ENCODE peak calls at places on chromosome 22, in ten cellular contexts. R, Z, D, A, F, U, P, B, Y and V are unnamed samples.

GRCh38 chr22:18032455-18033101 is 8.2 kb upstream of the MICAL3 start:
- DNase-seq in R (peak; percentile 36), Z (peak; percentile 19), D (no peak), A (peak; percentile 39), F (no peak), U (no peak), P (no peak), B (no peak), Y (peak; percentile 64), V (no peak)

GRCh38 chr22:49093192-49093880 is 734.3 kb downstream of the BRD1 start:
- DNase-seq in R (no peak), Z (no peak), D (no peak), A (no peak), F (no peak), U (no peak), P (no peak), B (no peak), Y (no peak), V (no peak)

GRCh38 chr22:22425366-22425765 is 83.2 kb downstream of the ZNF280B start:
- DNase-seq in R (no peak), Z (no peak), D (no peak), A (no peak), F (no peak), U (no peak), P (no peak), B (no peak), Y (no peak), V (no peak)

GRCh38 chr22:17213976-17214375 is 5.3 kb downstream of the ADA2 start:
- DNase-seq in R (peak; percentile 75), Z (peak; percentile 34), D (no peak), A (peak; percentile 55), F (no peak), U (peak; percentile 69), P (peak; percentile 83), B (peak; percentile 21), Y (no peak), V (no peak)

GRCh38 chr22:32144875-32145274 is 14.2 kb downstream of the C22orf42 start:
- DNase-seq in R (no peak), Z (no peak), D (no peak), A (no peak), F (peak; percentile 77), U (no peak), P (no peak), B (no peak), Y (no peak), V (no peak)

GRCh38 chr22:37326726-37327125 is 44.4 kb downstream of the CYTH4 start:
- DNase-seq in R (no peak), Z (no peak), D (no peak), A (no peak), F (no peak), U (peak; percentile 58), P (no peak), B (no peak), Y (peak; percentile 83), V (no peak)

GRCh38 chr22:43515411-43515810 is 103.6 kb downstream of the MPPED1 start:
- DNase-seq in R (no peak), Z (no peak), D (no peak), A (no peak), F (no peak), U (no peak), P (no peak), B (no peak), Y (no peak), V (no peak)

GRCh38 chr22:22881116-22882032 is 6.2 kb upstream of the IGLL5 start:
- DNase-seq in R (no peak), Z (no peak), D (no peak), A (no peak), F (no peak), U (no peak), P (no peak), B (no peak), Y (no peak), V (no peak)

GRCh38 chr22:36244522-36245391 is 5.4 kb upstream of the APOL2 start:
- DNase-seq in R (peak; percentile 91), Z (no peak), D (peak; percentile 81), A (peak; percentile 75), F (no peak), U (no peak), P (peak; percentile 87), B (no peak), Y (no peak), V (no peak)

GRCh38 chr22:36249160-36249559 is 3.8 kb upstream of the APOL1 start:
- DNase-seq in R (no peak), Z (no peak), D (no peak), A (no peak), F (no peak), U (no peak), P (no peak), B (no peak), Y (no peak), V (no peak)

GRCh38 chr22:36243996-36244395 is 4.7 kb upstream of the APOL2 start:
- DNase-seq in R (no peak), Z (no peak), D (no peak), A (no peak), F (no peak), U (no peak), P (peak; percentile 69), B (no peak), Y (no peak), V (no peak)

GRCh38 chr22:36246718-36247117 is 6.2 kb upstream of the APOL1 start:
- DNase-seq in R (no peak), Z (no peak), D (no peak), A (no peak), F (no peak), U (no peak), P (no peak), B (no peak), Y (no peak), V (no peak)

DNA sequence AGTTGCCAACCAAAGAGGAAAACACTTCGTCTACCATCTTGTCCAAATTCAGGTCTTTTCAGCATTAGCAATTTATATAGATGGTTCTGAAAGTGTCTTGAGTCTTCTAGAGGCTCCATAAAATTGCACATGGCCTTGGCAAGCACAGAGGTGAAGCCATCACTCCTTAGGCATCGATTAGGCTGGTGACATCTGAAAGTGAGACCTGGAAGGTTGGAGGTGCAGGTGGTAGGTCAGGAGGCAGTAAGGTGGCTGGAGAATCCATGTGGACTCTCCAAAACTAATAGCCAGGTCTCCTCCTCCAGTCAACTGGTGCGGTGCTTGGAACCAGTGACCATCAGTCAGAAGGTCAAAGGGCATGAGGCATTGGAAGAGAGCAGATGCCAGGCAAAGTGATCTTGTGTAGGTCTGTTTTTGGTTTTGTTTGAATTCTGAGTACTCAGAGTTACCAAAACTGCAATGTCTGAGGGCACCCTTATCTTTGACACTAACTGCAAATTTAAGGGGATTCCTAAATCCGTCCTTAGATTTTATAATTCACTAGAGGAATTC is 6.6 kb upstream of the APOL2 start:
- DNase-seq in R (no peak), Z (no peak), D (no peak), A (no peak), F (no peak), U (no peak), P (no peak), B (no peak), Y (no peak), V (no peak)
- H3K4me3 ChIP-seq in R (no peak overlapping the region), Z (no peak overlapping the region), D (no peak overlapping the region), A (no peak overlapping the region), F (no peak overlapping the region), U (no peak overlapping the region), P (no peak overlapping the region), B (no peak overlapping the region), Y (no peak overlapping the region), V (no peak overlapping the region)

GRCh38 chr22:41003976-41004375 is 52.8 kb downstream of the RBX1 start:
- DNase-seq in R (no peak), Z (no peak), D (no peak), A (no peak), F (no peak), U (no peak), P (no peak), B (no peak), Y (no peak), V (no peak)

GRCh38 chr22:41003041-41003440 is 51.9 kb downstream of the RBX1 start:
- DNase-seq in R (no peak), Z (no peak), D (no peak), A (no peak), F (no peak), U (no peak), P (no peak), B (peak; percentile 64), Y (peak; percentile 81), V (no peak)

GRCh38 chr22:41001722-41002122 is 50.5 kb downstream of the RBX1 start:
- DNase-seq in R (peak; percentile 45), Z (no peak), D (no peak), A (peak; percentile 42), F (no peak), U (no peak), P (no peak), B (peak; percentile 41), Y (peak; percentile 65), V (peak; percentile 32)

GRCh38 chr22:41000040-41000565 is 48.9 kb downstream of the RBX1 start:
- DNase-seq in R (no peak), Z (no peak), D (no peak), A (no peak), F (no peak), U (no peak), P (no peak), B (no peak), Y (no peak), V (no peak)

GRCh38 chr22:41000941-41001721 is 50.0 kb downstream of the RBX1 start:
- DNase-seq in R (no peak), Z (no peak), D (no peak), A (no peak), F (no peak), U (no peak), P (no peak), B (no peak), Y (peak; percentile 9), V (no peak)
- H3K4me3 ChIP-seq in R (no peak overlapping the region), Z (no peak overlapping the region), D (no peak overlapping the region), A (no peak overlapping the region), F (no peak overlapping the region), U (no peak overlapping the region), P (no peak overlapping the region), B (no peak overlapping the region), Y (peak overlapping the region; percentile 45), V (no peak overlapping the region)

DNA sequence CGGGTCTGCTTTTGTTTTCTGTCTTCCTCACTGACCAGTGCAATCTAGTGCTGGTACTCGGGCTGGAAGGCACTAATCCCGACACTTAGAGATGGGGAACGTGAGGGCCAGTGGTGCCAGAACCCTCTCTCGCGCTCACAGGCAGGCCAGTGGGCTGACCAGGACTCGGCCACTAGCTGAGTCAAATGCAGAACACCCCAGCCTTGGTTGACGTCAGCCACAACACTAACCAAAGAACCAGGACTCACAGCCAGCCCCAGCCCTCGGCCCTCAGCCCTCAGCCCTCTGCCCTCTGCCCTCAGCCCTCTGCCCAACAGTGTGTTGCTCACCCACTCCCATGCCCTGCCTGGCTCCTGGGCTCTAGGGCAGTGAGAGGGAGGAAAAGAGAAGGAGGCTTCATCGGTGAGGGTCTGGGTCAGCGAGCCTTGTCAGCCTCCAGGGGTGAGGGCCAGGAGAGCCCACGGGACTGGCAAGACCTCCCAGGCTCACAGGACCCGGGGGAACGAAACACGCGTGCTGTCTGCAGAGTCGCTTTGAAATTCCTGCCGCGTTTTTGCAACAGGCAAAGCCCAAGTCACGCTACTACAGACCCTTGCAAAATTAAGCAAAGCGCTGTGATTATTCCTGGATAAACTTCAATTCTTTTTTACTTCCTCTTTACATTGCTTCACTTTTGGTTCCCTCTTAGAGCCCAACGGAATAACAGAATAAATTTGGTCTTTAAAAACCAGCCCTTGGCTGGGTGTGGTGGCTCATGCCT is 27.5 kb downstream of the KIAA0930 start:
- DNase-seq in R (peak; percentile 48), Z (no peak), D (no peak), A (peak; percentile 36), F (no peak), U (peak; percentile 27), P (peak; percentile 86), B (no peak), Y (no peak), V (no peak)
- H3K4me3 ChIP-seq in R (no peak overlapping the region), Z (peak overlapping the region; percentile 24), D (peak overlapping the region; percentile 19), A (peak overlapping the region; percentile 43), F (peak overlapping the region; percentile 48), U (peak overlapping the region; percentile 26), P (peak overlapping the region; percentile 37), B (no peak overlapping the region), Y (peak overlapping the region; percentile 24), V (no peak overlapping the region)

GRCh38 chr22:39214006-39214382 is 30.8 kb downstream of the PDGFB start:
- DNase-seq in R (no peak), Z (no peak), D (no peak), A (no peak), F (no peak), U (no peak), P (no peak), B (no peak), Y (no peak), V (no peak)
- H3K4me3 ChIP-seq in R (no peak overlapping the region), Z (no peak overlapping the region), D (no peak overlapping the region), A (no peak overlapping the region), F (no peak overlapping the region), U (no peak overlapping the region), P (no peak overlapping the region), B (no peak overlapping the region), Y (peak overlapping the region; percentile 55), V (no peak overlapping the region)